ENCODE peak calls at places on chromosomes 3 and 15, in four cellular contexts. One of them, this sample, is unnamed.

GRCh38 chr15:62272290-62272689 is 107.2 kb upstream of the C2CD4B start:
- DNase-seq in EH: no peak
- DNase-seq in NCI-H146: no peak
- DNase-seq in NCI-H774: no peak
- DNase-seq in this sample: no peak

GRCh38 chr3:187044871-187045552 is 94.3 kb downstream of the RPL39L start:
- DNase-seq in EH: no peak
- DNase-seq in NCI-H146: no peak
- DNase-seq in NCI-H774: no peak
- DNase-seq in this sample: no peak

GRCh38 chr3:194212021-194212868 is 76.3 kb downstream of the HES1 start:
- DNase-seq in EH: no peak
- DNase-seq in NCI-H146: no peak
- DNase-seq in NCI-H774: peak
- DNase-seq in this sample: no peak

GRCh38 chr3:105791134-105791533 is 77.7 kb downstream of the CBLB start:
- DNase-seq in EH: peak
- DNase-seq in NCI-H146: no peak
- DNase-seq in NCI-H774: no peak
- DNase-seq in this sample: no peak

GRCh38 chr15:52436971-52437370 is 91.7 kb downstream of the MYO5A start:
- DNase-seq in EH: peak
- DNase-seq in NCI-H146: no peak
- DNase-seq in NCI-H774: no peak
- DNase-seq in this sample: no peak

GRCh38 chr15:35519536-35520149 is 26.3 kb downstream of the DPH6 start:
- DNase-seq in EH: peak
- DNase-seq in NCI-H146: peak
- DNase-seq in NCI-H774: peak
- DNase-seq in this sample: no peak

GRCh38 chr15:86591994-86592746 is 512.5 kb downstream of the AGBL1 start:
- DNase-seq in EH: no peak
- DNase-seq in NCI-H146: no peak
- DNase-seq in NCI-H774: no peak
- DNase-seq in this sample: no peak

GRCh38 chr3:33007776-33008175 is 56.3 kb downstream of the CCR4 start:
- DNase-seq in EH: no peak
- DNase-seq in NCI-H146: no peak
- DNase-seq in NCI-H774: no peak
- DNase-seq in this sample: no peak

GRCh38 chr3:50665603-50666115 is 9.1 kb upstream of the DOCK3 start:
- DNase-seq in EH: no peak
- DNase-seq in NCI-H146: no peak
- DNase-seq in NCI-H774: no peak
- DNase-seq in this sample: no peak

GRCh38 chr15:76345880-76346665 is 9.5 kb downstream of the ISL2 start:
- DNase-seq in EH: peak
- DNase-seq in NCI-H146: peak
- DNase-seq in NCI-H774: no peak
- DNase-seq in this sample: no peak

GRCh38 chr15:67018451-67018850 is 47.0 kb upstream of the SMAD3 start:
- DNase-seq in EH: no peak
- DNase-seq in NCI-H146: no peak
- DNase-seq in NCI-H774: no peak
- DNase-seq in this sample: no peak

GRCh38 chr15:90249123-90249863 is at the start of gene TTLL13:
- DNase-seq in EH: peak
- DNase-seq in NCI-H146: peak
- DNase-seq in NCI-H774: peak
- DNase-seq in this sample: peak

GRCh38 chr15:90607361-90607760 is 77.6 kb downstream of the CRTC3 start:
- DNase-seq in EH: no peak
- DNase-seq in NCI-H146: no peak
- DNase-seq in NCI-H774: peak
- DNase-seq in this sample: no peak

GRCh38 chr15:26889298-26889898 is 22.5 kb downstream of the GABRA5 start:
- DNase-seq in EH: peak
- DNase-seq in NCI-H146: peak
- DNase-seq in NCI-H774: peak
- DNase-seq in this sample: no peak

GRCh38 chr3:45777753-45778386 is 18.5 kb downstream of the SLC6A20 start:
- DNase-seq in EH: no peak
- DNase-seq in NCI-H146: peak
- DNase-seq in NCI-H774: no peak
- DNase-seq in this sample: no peak

GRCh38 chr15:82135645-82136044 is 89.8 kb upstream of the MEX3B start:
- DNase-seq in EH: peak
- DNase-seq in NCI-H146: no peak
- DNase-seq in NCI-H774: no peak
- DNase-seq in this sample: no peak

GRCh38 chr3:177196473-177197040 is 725 bp downstream of the TBL1XR1 start:
- DNase-seq in EH: peak
- DNase-seq in NCI-H146: peak
- DNase-seq in NCI-H774: peak
- DNase-seq in this sample: peak

GRCh38 chr3:39419697-39420293 is 13.3 kb downstream of the RPSA start:
- DNase-seq in EH: no peak
- DNase-seq in NCI-H146: peak
- DNase-seq in NCI-H774: no peak
- DNase-seq in this sample: no peak

GRCh38 chr3:13462125-13462629 is 17.9 kb upstream of the HDAC11 start:
- DNase-seq in EH: no peak
- DNase-seq in NCI-H146: no peak
- DNase-seq in NCI-H774: no peak
- DNase-seq in this sample: no peak

GRCh38 chr3:38707730-38708129 is 58.2 kb upstream of the SCN5A start:
- DNase-seq in EH: peak
- DNase-seq in NCI-H146: no peak
- DNase-seq in NCI-H774: no peak
- DNase-seq in this sample: no peak

GRCh38 chr3:123749716-123750115 is 134.4 kb downstream of the MYLK start:
- DNase-seq in EH: peak
- DNase-seq in NCI-H146: no peak
- DNase-seq in NCI-H774: no peak
- DNase-seq in this sample: no peak

GRCh38 chr3:151387443-151388241 is 3.1 kb upstream of the P2RY12 start:
- DNase-seq in EH: no peak
- DNase-seq in NCI-H146: no peak
- DNase-seq in NCI-H774: no peak
- DNase-seq in this sample: no peak

GRCh38 chr3:33884204-33884561 is 85.8 kb downstream of the PDCD6IP start:
- DNase-seq in EH: peak
- DNase-seq in NCI-H146: peak
- DNase-seq in NCI-H774: no peak
- DNase-seq in this sample: no peak

GRCh38 chr3:193711964-193712598 is 119.1 kb downstream of the OPA1 start:
- DNase-seq in EH: no peak
- DNase-seq in NCI-H146: peak
- DNase-seq in NCI-H774: peak
- DNase-seq in this sample: no peak

GRCh38 chr3:53166781-53167291 is 5.8 kb downstream of the PRKCD start:
- DNase-seq in EH: peak
- DNase-seq in NCI-H146: no peak
- DNase-seq in NCI-H774: no peak
- DNase-seq in this sample: no peak

GRCh38 chr3:39209329-39209970 is 17.1 kb upstream of the XIRP1 start:
- DNase-seq in EH: no peak
- DNase-seq in NCI-H146: no peak
- DNase-seq in NCI-H774: no peak
- DNase-seq in this sample: no peak

GRCh38 chr3:142210608-142211007 is 14.8 kb downstream of the GK5 start:
- DNase-seq in EH: peak
- DNase-seq in NCI-H146: no peak
- DNase-seq in NCI-H774: no peak
- DNase-seq in this sample: no peak

GRCh38 chr3:195085356-195086130 is 185.4 kb downstream of the XXYLT1 start:
- DNase-seq in EH: no peak
- DNase-seq in NCI-H146: no peak
- DNase-seq in NCI-H774: no peak
- DNase-seq in this sample: no peak

GRCh38 chr15:92934706-92935105 is 34.6 kb downstream of the CHD2 start:
- DNase-seq in EH: no peak
- DNase-seq in NCI-H146: no peak
- DNase-seq in NCI-H774: no peak
- DNase-seq in this sample: no peak

GRCh38 chr3:128335621-128336296 is 130.9 kb downstream of the DNAJB8 start:
- DNase-seq in EH: no peak
- DNase-seq in NCI-H146: no peak
- DNase-seq in NCI-H774: no peak
- DNase-seq in this sample: no peak

GRCh38 chr3:42590989-42591756 is 513 bp downstream of the SS18L2 start:
- DNase-seq in EH: peak
- DNase-seq in NCI-H146: no peak
- DNase-seq in NCI-H774: no peak
- DNase-seq in this sample: no peak

GRCh38 chr15:59273266-59273665 is 66.6 kb downstream of the LDHAL6B start:
- DNase-seq in EH: no peak
- DNase-seq in NCI-H146: no peak
- DNase-seq in NCI-H774: no peak
- DNase-seq in this sample: no peak

GRCh38 chr3:190671658-190672057 is 157.8 kb downstream of the IL1RAP start:
- DNase-seq in EH: peak
- DNase-seq in NCI-H146: no peak
- DNase-seq in NCI-H774: no peak
- DNase-seq in this sample: no peak

GRCh38 chr3:158718490-158719170 is 13.6 kb downstream of the RARRES1 start:
- DNase-seq in EH: peak
- DNase-seq in NCI-H146: no peak
- DNase-seq in NCI-H774: no peak
- DNase-seq in this sample: no peak

GRCh38 chr15:80507131-80507530 is 102.9 kb downstream of the ARNT2 start:
- DNase-seq in EH: peak
- DNase-seq in NCI-H146: no peak
- DNase-seq in NCI-H774: no peak
- DNase-seq in this sample: no peak

This sample was measured in activated T-helper 9 cell treated with anti-CD3 and anti-CD28 coated beads, Interleukin-2, amount 50 U/mL, for 16 hours.